ENCODE peak calls at places on chromosomes 1 and 21, in ten cellular contexts. E, U, A, K, H, T, N, I, R and B are unnamed samples.

GRCh38 chr21:20040768-20041167 is 957.4 kb upstream of the NCAM2 start:
- DNase-seq in A (no peak), U (no peak), T (no peak), K (no peak), I (no peak), N (no peak), R (no peak), E (no peak), H (no peak), B (no peak)

GRCh38 chr21:36175771-36176565 is 19.3 kb downstream of the DOP1B start:
- DNase-seq in I (no peak), R (no peak), K (no peak), E (no peak), U (no peak), N (no peak), T (no peak), H (no peak), A (no peak), B (no peak)

GRCh38 chr1:235883261-235883927 is 16.7 kb upstream of the LYST start:
- DNase-seq in N (peak; percentile 45), K (peak; percentile 68), U (no peak), A (peak; percentile 94), H (no peak), R (peak; percentile 81), T (no peak), I (peak; percentile 92), E (peak; percentile 92), B (peak; percentile 98)

GRCh38 chr1:39416609-39417008 is 74.8 kb upstream of the BMP8A start:
- DNase-seq in N (no peak), R (no peak), A (no peak), H (no peak), T (no peak), I (no peak), U (no peak), E (no peak), K (no peak), B (no peak)

GRCh38 chr1:147756336-147756735 is 4.1 kb downstream of the GJA5 start:
- DNase-seq in K (no peak), I (no peak), H (no peak), A (no peak), E (no peak), U (no peak), T (no peak), R (no peak), N (no peak), B (no peak)

GRCh38 chr1:236235116-236235515 is 46.6 kb downstream of the ERO1B start:
- DNase-seq in A (no peak), T (no peak), E (no peak), N (no peak), K (no peak), R (no peak), H (no peak), U (no peak), I (no peak), B (no peak)

GRCh38 chr1:206464456-206464964 is 5.8 kb upstream of the IKBKE start:
- DNase-seq in I (no peak), H (no peak), N (no peak), T (no peak), E (peak; percentile 87), A (peak; percentile 92), U (no peak), R (no peak), K (no peak), B (peak; percentile 90)

GRCh38 chr21:16342932-16343331 is 613.1 kb downstream of the USP25 start:
- DNase-seq in R (no peak), I (no peak), T (no peak), N (no peak), K (no peak), U (no peak), E (no peak), A (no peak), H (no peak), B (no peak)

GRCh38 chr1:28936528-28936927 is 22.2 kb downstream of the EPB41 start:
- DNase-seq in R (no peak), U (no peak), H (no peak), N (no peak), K (no peak), T (no peak), A (no peak), I (no peak), E (no peak), B (no peak)

GRCh38 chr1:201021333-201022177 is 2.0 kb downstream of the KIF21B start:
- DNase-seq in H (no peak), I (no peak), R (no peak), N (no peak), U (no peak), A (no peak), T (no peak), K (no peak), E (no peak), B (no peak)

GRCh38 chr1:203503851-203504250 is 9.9 kb downstream of the OPTC start:
- DNase-seq in H (no peak), E (no peak), R (no peak), A (no peak), I (no peak), K (no peak), U (no peak), T (no peak), N (no peak), B (no peak)

GRCh38 chr1:169148472-169149252 is 42.2 kb downstream of the ATP1B1 start:
- DNase-seq in K (no peak), I (no peak), H (no peak), E (no peak), R (peak; percentile 52), A (no peak), T (no peak), N (no peak), U (no peak), B (no peak)